ENCODE peak calls at places on chromosomes 2 and 18, in seven cellular contexts. One of them, this sample, is unnamed. For H3K9me3, the result is how much of the 10 kb centered on the place peaks cover.

GRCh38 chr2:67453365-67453764 is 56.2 kb downstream of the ETAA1 start:
- DNase-seq in K562: no peak
- DNase-seq in HepG2: no peak
- DNase-seq in A549: no peak
- DNase-seq in sigmoid colon: no peak
- DNase-seq in GM12878: no peak
- DNase-seq in tibial nerve: no peak
- DNase-seq in this sample: no peak

GRCh38 chr2:67142741-67143140 is 254.4 kb upstream of the ETAA1 start:
- DNase-seq in K562: no peak
- DNase-seq in tibial nerve: no peak
- DNase-seq in HepG2: no peak
- DNase-seq in GM12878: no peak
- DNase-seq in A549: no peak
- DNase-seq in sigmoid colon: no peak
- DNase-seq in this sample: no peak

GRCh38 chr2:132670961-132671781 is 1.2 kb upstream of the LYPD1 start:
- DNase-seq in GM12878: no peak
- DNase-seq in tibial nerve: no peak
- DNase-seq in sigmoid colon: no peak
- DNase-seq in A549: peak
- DNase-seq in K562: no peak
- DNase-seq in HepG2: no peak
- DNase-seq in this sample: no peak

GRCh38 chr2:216659301-216659700 is 26.1 kb downstream of the IGFBP2 start:
- DNase-seq in GM12878: no peak
- DNase-seq in K562: no peak
- DNase-seq in HepG2: no peak
- DNase-seq in tibial nerve: no peak
- DNase-seq in sigmoid colon: no peak
- DNase-seq in A549: no peak
- DNase-seq in this sample: no peak

GRCh38 chr2:218081695-218082094 is 12.6 kb downstream of the RUFY4 start:
- DNase-seq in sigmoid colon: no peak
- DNase-seq in K562: no peak
- DNase-seq in tibial nerve: no peak
- DNase-seq in A549: no peak
- DNase-seq in HepG2: no peak
- DNase-seq in GM12878: no peak
- DNase-seq in this sample: no peak

GRCh38 chr18:8167036-8167435 is 442.2 kb upstream of the RAB12 start:
- DNase-seq in sigmoid colon: no peak
- DNase-seq in HepG2: no peak
- DNase-seq in tibial nerve: no peak
- DNase-seq in A549: no peak
- DNase-seq in GM12878: no peak
- DNase-seq in K562: no peak
- DNase-seq in this sample: no peak

GRCh38 chr2:140353541-140353940 is 1573.4 kb upstream of the NXPH2 start:
- DNase-seq in K562: no peak
- DNase-seq in sigmoid colon: no peak
- DNase-seq in A549: no peak
- DNase-seq in tibial nerve: no peak
- DNase-seq in HepG2: no peak
- DNase-seq in GM12878: no peak
- DNase-seq in this sample: no peak

GRCh38 chr2:1751768-1752725 is 7.7 kb upstream of the PXDN start:
- DNase-seq in HepG2: no peak
- DNase-seq in GM12878: no peak
- DNase-seq in tibial nerve: no peak
- DNase-seq in K562: no peak
- DNase-seq in A549: no peak
- DNase-seq in sigmoid colon: no peak
- DNase-seq in this sample: no peak

GRCh38 chr18:420661-421060 is 79.8 kb downstream of the COLEC12 start:
- DNase-seq in GM12878: no peak
- DNase-seq in tibial nerve: no peak
- DNase-seq in sigmoid colon: no peak
- DNase-seq in K562: no peak
- DNase-seq in HepG2: no peak
- DNase-seq in A549: no peak
- DNase-seq in this sample: no peak

GRCh38 chr2:17363846-17364245 is 154.4 kb downstream of the RAD51AP2 start:
- DNase-seq in sigmoid colon: no peak
- DNase-seq in K562: no peak
- DNase-seq in GM12878: no peak
- DNase-seq in HepG2: no peak
- DNase-seq in A549: no peak
- DNase-seq in tibial nerve: no peak
- DNase-seq in this sample: no peak

GRCh38 chr2:238161291-238162051 is 2.7 kb downstream of the ERFE start:
- DNase-seq in A549: no peak
- DNase-seq in tibial nerve: no peak
- DNase-seq in HepG2: no peak
- DNase-seq in sigmoid colon: no peak
- DNase-seq in GM12878: no peak
- DNase-seq in K562: no peak
- DNase-seq in this sample: peak

GRCh38 chr2:107168141-107168540 is 282.2 kb upstream of the ST6GAL2 start:
- DNase-seq in K562: no peak
- DNase-seq in A549: no peak
- DNase-seq in HepG2: no peak
- DNase-seq in GM12878: no peak
- DNase-seq in tibial nerve: no peak
- DNase-seq in sigmoid colon: no peak
- DNase-seq in this sample: no peak

GRCh38 chr2:107174126-107174525 is 288.2 kb upstream of the ST6GAL2 start:
- DNase-seq in tibial nerve: no peak
- DNase-seq in A549: no peak
- DNase-seq in K562: no peak
- DNase-seq in sigmoid colon: no peak
- DNase-seq in GM12878: no peak
- DNase-seq in HepG2: no peak
- DNase-seq in this sample: no peak
- TF ChIP-seq EP300 in tibial nerve: no peak
- TF ChIP-seq EP300 in A549: no peak
- TF ChIP-seq EP300 in K562: no peak
- TF ChIP-seq EP300 in sigmoid colon: no peak
- TF ChIP-seq EP300 in GM12878: no peak
- TF ChIP-seq EP300 in HepG2: no peak
- TF ChIP-seq EP300 in this sample: no peak

DNA sequence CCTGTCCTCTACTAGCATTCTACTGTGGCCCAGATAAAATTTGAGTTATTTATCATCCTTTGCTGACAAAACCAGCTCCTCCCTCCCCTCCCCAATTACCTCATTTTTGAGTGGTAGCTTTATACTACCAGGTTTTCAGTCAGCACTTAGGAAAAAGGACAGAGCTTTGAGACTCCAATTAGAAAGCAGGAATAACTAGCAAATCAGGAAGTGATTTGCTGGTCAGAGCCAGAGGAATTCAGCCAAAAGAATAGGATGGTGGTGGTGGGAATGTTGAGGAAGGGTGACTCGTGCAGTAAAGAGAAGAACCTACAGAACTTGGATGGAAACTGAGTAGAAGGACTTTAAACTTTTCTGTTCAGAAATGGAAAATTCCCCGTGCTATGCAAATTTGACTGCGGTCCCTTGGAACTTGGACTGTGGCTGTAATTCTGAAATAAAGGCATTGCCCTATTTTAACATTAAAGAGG is 3.7 kb downstream of the MYL12B start:
- DNase-seq in K562: peak
- DNase-seq in tibial nerve: no peak
- DNase-seq in HepG2: peak
- DNase-seq in sigmoid colon: no peak
- DNase-seq in A549: no peak
- DNase-seq in GM12878: no peak
- DNase-seq in this sample: no peak
- H3K27ac ChIP-seq in K562: peak
- H3K27ac ChIP-seq in tibial nerve: no peak
- H3K27ac ChIP-seq in HepG2: peak
- H3K27ac ChIP-seq in sigmoid colon: no peak
- H3K27ac ChIP-seq in A549: no peak
- H3K27ac ChIP-seq in GM12878: peak
- H3K27ac ChIP-seq in this sample: no peak

GRCh38 chr18:78892201-78892600 is 87.4 kb upstream of the SALL3 start:
- DNase-seq in K562: no peak
- DNase-seq in GM12878: no peak
- DNase-seq in tibial nerve: no peak
- DNase-seq in A549: no peak
- DNase-seq in sigmoid colon: no peak
- DNase-seq in HepG2: no peak
- DNase-seq in this sample: no peak
- H3K9me3 ChIP-seq in K562: under half
- H3K9me3 ChIP-seq in GM12878: under half
- H3K9me3 ChIP-seq in tibial nerve: under half
- H3K9me3 ChIP-seq in A549: under half
- H3K9me3 ChIP-seq in sigmoid colon: under half
- H3K9me3 ChIP-seq in HepG2: under half
- H3K9me3 ChIP-seq in this sample: under half

DNA sequence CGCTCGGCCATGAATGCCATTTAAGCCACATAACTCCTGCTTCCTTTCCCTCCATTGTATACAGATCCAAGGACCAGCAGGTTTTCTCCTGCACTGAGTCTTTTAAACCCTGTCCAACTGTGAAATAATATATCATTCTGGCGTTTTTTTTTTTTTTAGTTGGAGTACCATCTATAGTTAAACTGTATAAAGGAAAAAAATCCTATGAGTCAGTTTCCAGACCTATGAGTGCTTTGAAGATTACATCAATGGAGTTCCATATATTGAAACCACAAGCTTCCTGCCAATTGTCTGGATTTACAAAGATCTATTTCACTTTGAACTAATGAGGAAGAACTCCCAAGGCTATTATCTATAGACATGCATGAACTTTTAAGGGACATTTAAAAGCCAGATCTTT is 2.4 kb upstream of the MALT1 start:
- DNase-seq in sigmoid colon: no peak
- DNase-seq in GM12878: no peak
- DNase-seq in HepG2: peak
- DNase-seq in tibial nerve: no peak
- DNase-seq in A549: no peak
- DNase-seq in K562: no peak
- DNase-seq in this sample: no peak
- TF ChIP-seq EP300 in sigmoid colon: no peak
- TF ChIP-seq EP300 in GM12878: no peak
- TF ChIP-seq EP300 in HepG2: no peak
- TF ChIP-seq EP300 in tibial nerve: no peak
- TF ChIP-seq EP300 in A549: no peak
- TF ChIP-seq EP300 in K562: no peak
- TF ChIP-seq EP300 in this sample: no peak

This sample was measured in ovary.